ENCODE peak calls at places on chromosomes 5 and 9, in ten cellular contexts. J is fibroblast of lung, F is GM13976, M is endothelial cell, A is right atrium auricular region, O is astrocyte of the spinal cord, Q is esophagus muscularis mucosa, D is body of pancreas, S is upper lobe of right lung, I is psoas muscle. U is an unnamed sample.

GRCh38 chr5:172972557-172972956 is 11.0 kb upstream of the ATP6V0E1 start:
- DNase-seq in O (no peak), A (no peak), M (no peak), Q (no peak), J (no peak), F (no peak), S (no peak), D (no peak), I (no peak), U (no peak)

GRCh38 chr5:23268136-23268535 is 239.3 kb upstream of the PRDM9 start:
- DNase-seq in D (no peak), J (peak), S (no peak), F (no peak), O (no peak), Q (no peak), A (no peak), I (no peak), M (no peak), U (no peak)

GRCh38 chr5:9251379-9251980 is 294.4 kb downstream of the SEMA5A start:
- DNase-seq in S (no peak), Q (no peak), O (no peak), F (no peak), M (no peak), J (peak), I (no peak), A (no peak), D (no peak), U (no peak)

GRCh38 chr5:3607541-3608147 is 12.0 kb downstream of the IRX1 start:
- DNase-seq in D (no peak), S (peak), O (no peak), A (no peak), J (no peak), F (no peak), I (no peak), Q (no peak), M (no peak), U (no peak)

GRCh38 chr5:73960426-73960825 is 334.4 kb downstream of the ARHGEF28 start:
- DNase-seq in A (no peak), O (no peak), F (no peak), J (no peak), Q (no peak), M (no peak), D (no peak), S (no peak), I (no peak), U (no peak)

GRCh38 chr9:96491079-96491879 is 41.3 kb downstream of the HABP4 start:
- DNase-seq in I (no peak), S (no peak), F (no peak), J (peak), Q (no peak), O (peak), M (no peak), D (no peak), A (no peak), U (no peak)

GRCh38 chr5:61334224-61335196 is 2.5 kb downstream of the ZSWIM6 start:
- DNase-seq in J (peak), D (no peak), O (peak), M (no peak), Q (no peak), S (no peak), A (no peak), I (no peak), F (no peak), U (no peak)

GRCh38 chr9:3956081-3956701 is 343.7 kb downstream of the GLIS3 start:
- DNase-seq in A (no peak), S (no peak), F (no peak), D (no peak), J (peak), M (no peak), I (no peak), Q (no peak), O (peak), U (no peak)

GRCh38 chr9:92180669-92181181 is 65.5 kb upstream of the SPTLC1 start:
- DNase-seq in O (peak), I (no peak), M (no peak), J (peak), S (no peak), F (peak), Q (no peak), A (no peak), D (no peak), U (no peak)

GRCh38 chr5:147522435-147522834 is 12.6 kb upstream of the DPYSL3 start:
- DNase-seq in S (no peak), O (peak), F (no peak), D (no peak), M (no peak), Q (no peak), J (no peak), I (no peak), A (no peak), U (no peak)

GRCh38 chr9:130548103-130548502 is 31.3 kb upstream of the FUBP3 start:
- DNase-seq in J (no peak), M (no peak), I (no peak), A (no peak), Q (no peak), F (no peak), O (no peak), D (no peak), S (no peak), U (no peak)

GRCh38 chr9:131503626-131504465 is 1.1 kb downstream of the POMT1 start:
- DNase-seq in A (no peak), J (peak), F (peak), Q (no peak), S (no peak), I (no peak), M (no peak), O (peak), D (no peak), U (no peak)

GRCh38 chr9:136769710-136770191 is 5.4 kb upstream of the LCN15 start:
- DNase-seq in M (peak), S (peak), A (no peak), J (no peak), I (no peak), D (peak), Q (no peak), O (no peak), F (peak), U (no peak)

GRCh38 chr9:110922145-110922544 is 116.1 kb downstream of the LPAR1 start:
- DNase-seq in J (peak), I (no peak), O (peak), M (no peak), A (no peak), S (no peak), Q (no peak), F (no peak), D (no peak), U (no peak)

GRCh38 chr5:141869514-141869913 is 8.7 kb downstream of the PCDH1 start:
- DNase-seq in J (no peak), I (no peak), O (no peak), S (peak), A (no peak), F (no peak), D (no peak), M (no peak), Q (no peak), U (no peak)

GRCh38 chr9:125066839-125067619 is 76.3 kb downstream of the SCAI start:
- DNase-seq in J (peak), O (peak), I (no peak), F (no peak), M (no peak), S (no peak), A (no peak), D (no peak), Q (no peak), U (no peak)

GRCh38 chr5:127228540-127229184 is 61.9 kb upstream of the MEGF10 start:
- DNase-seq in D (peak), O (no peak), F (no peak), A (no peak), J (no peak), Q (no peak), S (no peak), M (no peak), I (no peak), U (no peak)

DNA sequence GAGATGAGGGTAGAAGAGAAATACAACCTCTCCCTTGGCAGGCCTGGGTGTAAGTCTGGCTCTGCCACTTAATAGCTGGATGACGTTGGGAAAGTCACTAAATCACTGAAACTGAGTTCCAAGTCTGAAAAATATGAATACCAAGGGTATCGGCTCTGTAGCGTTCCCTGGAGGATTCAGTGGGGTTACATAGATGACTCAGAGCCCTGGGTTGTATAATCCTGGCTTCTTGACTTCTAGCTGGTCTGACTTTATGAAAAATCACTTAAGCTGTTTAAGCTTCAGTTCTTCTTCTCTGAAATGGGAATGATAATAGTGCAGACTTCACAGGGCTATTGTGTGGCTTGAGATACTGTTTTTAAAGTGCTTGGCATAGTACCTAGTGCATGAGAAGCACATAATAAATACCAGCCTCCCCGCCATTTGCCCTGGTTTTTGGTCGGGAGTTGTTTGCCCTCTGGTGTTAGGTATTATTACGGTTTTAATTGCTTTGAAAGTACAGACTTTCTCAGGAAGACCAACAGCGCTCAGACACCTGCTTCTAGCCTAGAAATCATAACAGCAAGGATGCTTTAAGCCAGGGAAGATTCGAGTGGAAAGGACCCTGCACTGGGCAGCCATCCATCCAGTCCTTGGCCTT is 43.0 kb downstream of the CYFIP2 start:
- DNase-seq in F (no peak), A (no peak), O (peak), D (no peak), J (no peak), M (no peak), S (no peak), Q (no peak), I (no peak), U (no peak)
- TF ChIP-seq CTCF in F (no peak), A (peak), O (no peak), D (no peak), J (no peak), M (no peak), S (no peak), Q (no peak), I (no peak), U (no peak)

GRCh38 chr9:134169724-134170401 is 5.5 kb upstream of the RNU6ATAC start:
- DNase-seq in M (no peak), S (no peak), F (no peak), O (no peak), A (no peak), J (no peak), D (no peak), Q (no peak), I (no peak), U (no peak)

GRCh38 chr9:134172198-134173126 is 8.1 kb upstream of the RNU6ATAC start:
- DNase-seq in M (no peak), D (no peak), Q (no peak), I (no peak), S (no peak), A (no peak), F (no peak), O (no peak), J (no peak), U (no peak)

GRCh38 chr9:134170525-134171315 is 6.4 kb upstream of the RNU6ATAC start:
- DNase-seq in J (no peak), I (no peak), F (no peak), Q (no peak), D (no peak), O (no peak), A (no peak), M (no peak), S (no peak), U (no peak)

GRCh38 chr9:134173127-134174072 is 9.0 kb upstream of the RNU6ATAC start:
- DNase-seq in S (no peak), M (no peak), I (no peak), Q (no peak), F (no peak), D (no peak), J (no peak), A (no peak), O (no peak), U (no peak)

GRCh38 chr9:134171316-134172197 is 7.2 kb upstream of the RNU6ATAC start:
- DNase-seq in A (peak), O (peak), S (peak), I (peak), M (no peak), Q (no peak), F (no peak), D (no peak), J (peak), U (no peak)
- TF ChIP-seq CTCF in A (no peak), O (no peak), S (no peak), I (no peak), M (no peak), Q (no peak), F (no peak), D (no peak), J (no peak), U (no peak)

GRCh38 chr5:115387816-115388215 is 91.4 kb upstream of the CCDC112 start:
- DNase-seq in S (no peak), A (no peak), J (no peak), O (no peak), F (no peak), Q (no peak), I (no peak), M (no peak), D (no peak), U (no peak)

GRCh38 chr5:115392611-115393010 is 96.2 kb upstream of the CCDC112 start:
- DNase-seq in A (no peak), I (no peak), O (no peak), D (no peak), Q (peak), M (no peak), F (no peak), S (no peak), J (peak), U (no peak)

GRCh38 chr5:115391780-115392179 is 95.3 kb upstream of the CCDC112 start:
- DNase-seq in J (no peak), O (no peak), F (no peak), I (no peak), A (no peak), M (no peak), Q (peak), D (no peak), S (no peak), U (no peak)

GRCh38 chr5:115389074-115389798 is 92.8 kb upstream of the CCDC112 start:
- DNase-seq in Q (peak), F (no peak), O (peak), S (no peak), A (no peak), J (peak), D (peak), I (no peak), M (no peak), U (no peak)

DNA sequence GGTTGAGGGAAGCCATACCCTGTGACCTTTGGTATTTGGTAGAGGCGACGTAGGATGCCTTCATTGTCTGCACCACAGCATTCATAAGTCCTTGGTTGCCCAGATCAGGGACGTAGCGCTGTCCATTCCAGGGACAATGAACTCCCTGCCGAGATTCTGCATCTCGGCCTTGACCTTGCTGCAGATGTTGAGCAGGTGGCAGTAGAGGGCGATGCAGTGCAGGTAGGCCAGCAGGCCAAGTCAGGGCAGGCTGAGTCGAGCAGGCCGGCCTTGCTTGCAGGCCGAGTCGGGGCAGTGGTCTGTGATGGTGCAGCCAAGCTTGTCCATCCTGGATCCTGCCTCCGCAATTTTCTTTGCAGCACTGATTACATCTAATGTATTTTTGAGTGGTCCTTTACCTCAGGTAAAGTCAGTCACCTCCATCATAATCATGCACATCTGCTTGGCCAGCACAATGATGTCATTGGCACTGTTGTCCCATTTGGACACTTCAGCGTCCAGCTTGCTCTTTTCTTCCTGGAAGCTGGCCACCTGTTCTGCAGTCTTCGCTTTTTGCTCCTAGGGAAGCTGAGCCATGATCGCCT is 93.4 kb upstream of the CCDC112 start:
- DNase-seq in A (no peak), O (no peak), M (peak), I (no peak), Q (peak), F (no peak), S (peak), J (no peak), D (no peak), U (no peak)
- TF ChIP-seq CTCF in A (no peak), O (no peak), M (no peak), I (no peak), Q (no peak), F (peak), S (peak), J (no peak), D (no peak), U (no peak)

GRCh38 chr9:21415492-21416267 is 6.8 kb downstream of the IFNA8 start:
- DNase-seq in M (no peak), Q (no peak), O (peak), F (no peak), S (no peak), D (no peak), J (no peak), I (no peak), A (no peak), U (no peak)

GRCh38 chr9:21408817-21409216 is at the start of gene IFNA8:
- DNase-seq in A (no peak), D (no peak), S (no peak), J (no peak), F (no peak), M (no peak), Q (no peak), O (no peak), I (no peak), U (no peak)

GRCh38 chr9:21414220-21414940 is 5.5 kb downstream of the IFNA8 start:
- DNase-seq in F (no peak), D (no peak), J (no peak), S (no peak), M (no peak), A (no peak), Q (no peak), O (no peak), I (no peak), U (no peak)

GRCh38 chr9:21412109-21412508 is 3.2 kb downstream of the IFNA8 start:
- DNase-seq in I (no peak), S (no peak), O (no peak), J (no peak), A (no peak), Q (no peak), F (no peak), M (no peak), D (no peak), U (no peak)

DNA sequence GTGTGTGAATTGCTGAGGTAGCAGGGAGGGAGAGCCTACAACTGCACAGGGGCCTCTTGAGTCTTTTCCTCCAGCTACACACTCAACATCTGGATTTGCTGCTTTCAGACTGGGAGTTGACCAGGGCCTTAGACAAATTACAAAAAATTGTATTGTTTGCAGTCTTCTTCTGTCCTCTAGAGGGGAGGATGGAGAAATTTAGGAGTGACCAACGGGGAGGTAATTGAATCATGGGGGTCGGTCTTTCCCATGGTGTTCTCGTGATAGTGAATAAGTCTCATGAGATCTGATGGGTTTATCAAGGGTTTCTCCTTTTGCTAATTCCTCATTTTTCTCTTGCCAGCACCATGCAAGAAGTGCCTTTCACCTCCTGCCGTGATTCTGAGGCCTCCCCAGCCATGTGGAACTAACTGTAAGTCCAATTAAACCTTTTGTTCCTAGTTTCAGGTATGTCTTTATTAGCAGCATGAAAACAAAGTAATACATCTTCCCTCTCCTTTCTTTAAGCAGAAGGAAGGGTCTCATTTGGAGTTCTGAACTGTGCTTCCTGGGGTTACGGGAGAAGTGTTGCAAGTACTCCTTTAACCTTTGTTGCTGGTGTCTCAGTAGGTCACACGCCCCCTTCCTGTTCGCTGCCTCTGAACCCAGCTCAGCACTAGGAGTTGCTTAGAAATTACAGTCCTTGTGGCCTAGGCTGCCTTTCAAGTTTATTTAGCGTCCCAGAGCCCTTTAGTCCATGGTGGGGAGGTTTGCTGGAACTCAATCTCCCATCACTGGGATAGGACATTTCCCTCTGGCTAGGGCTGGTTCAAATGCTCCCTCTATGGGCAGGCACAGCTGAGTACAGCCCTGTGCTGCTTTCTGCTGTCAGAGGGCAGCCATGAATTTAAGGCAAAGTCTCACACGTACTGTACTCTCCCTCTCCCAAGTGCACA is 4.4 kb downstream of the IFNA8 start:
- DNase-seq in F (no peak), D (no peak), O (no peak), I (no peak), J (no peak), S (no peak), A (no peak), Q (no peak), M (peak), U (no peak)
- TF ChIP-seq CTCF in F (peak), D (no peak), O (peak), I (no peak), J (no peak), S (peak), A (no peak), Q (no peak), M (no peak), U (no peak)

GRCh38 chr5:84088996-84089395 is 295.7 kb downstream of the EDIL3 start:
- DNase-seq in I (no peak), A (no peak), J (peak), M (no peak), O (peak), D (no peak), S (no peak), F (no peak), Q (no peak), U (no peak)
- TF ChIP-seq CTCF in I (no peak), A (peak), J (peak), M (no peak), O (peak), D (no peak), S (no peak), F (no peak), Q (no peak), U (no peak)

DNA sequence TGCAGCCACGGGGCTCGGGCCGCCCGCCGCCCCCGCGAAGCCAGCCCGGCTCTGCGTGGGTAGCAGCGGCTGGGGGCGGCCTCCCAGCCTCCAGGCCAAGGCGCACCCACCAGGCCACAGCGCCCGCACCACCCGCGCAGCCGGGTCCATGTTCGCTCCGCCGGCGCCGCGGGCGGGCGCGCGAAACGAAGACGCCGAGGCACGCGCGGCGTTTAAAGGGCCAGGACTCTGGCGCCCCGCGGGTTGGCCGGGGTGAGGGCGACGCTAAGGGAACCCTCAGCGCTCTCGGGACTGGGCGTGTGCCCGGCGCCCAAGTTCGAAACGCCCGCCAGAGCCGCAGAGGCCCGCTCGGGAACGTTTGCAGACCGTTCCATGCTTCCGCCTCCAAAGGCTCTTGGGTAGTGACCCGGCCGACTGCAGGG is at the start of gene PTGES2:
- DNase-seq in I (peak), D (peak), F (peak), Q (no peak), M (peak), A (peak), O (peak), J (peak), S (peak), U (no peak)
- TF ChIP-seq CTCF in I (no peak), D (no peak), F (no peak), Q (no peak), M (no peak), A (no peak), O (no peak), J (no peak), S (no peak), U (no peak)

GRCh38 chr5:167614294-167615104 is 676.9 kb upstream of the WWC1 start:
- DNase-seq in Q (no peak), F (no peak), M (peak), A (no peak), J (peak), D (no peak), O (no peak), I (no peak), S (no peak), U (no peak)

GRCh38 chr5:167603135-167603534 is 688.3 kb upstream of the WWC1 start:
- DNase-seq in F (no peak), D (no peak), J (no peak), M (no peak), Q (no peak), S (no peak), O (no peak), I (no peak), A (no peak), U (no peak)

GRCh38 chr5:167608708-167609272 is 682.7 kb upstream of the WWC1 start:
- DNase-seq in I (no peak), M (no peak), J (no peak), S (no peak), D (no peak), F (no peak), O (no peak), Q (no peak), A (no peak), U (no peak)
- TF ChIP-seq CTCF in I (no peak), M (peak), J (no peak), S (no peak), D (no peak), F (no peak), O (no peak), Q (no peak), A (no peak), U (no peak)

U was measured in vagina.